ENCODE peak calls at places on chromosomes 3 and 15, in five cellular contexts. O is IMR-90, U is neuronal stem cell, L is H1, P is H9. R is an unnamed sample. For H3K79me1, the result is how much of the 10 kb centered on the place peaks cover.

GRCh38 chr15:25971053-25971452 is 107.9 kb upstream of the ATP10A start:
- DNase-seq in O (peak), U (no peak), L (no peak), P (no peak), R (no peak)

GRCh38 chr15:85587707-85588441 is 206.9 kb downstream of the KLHL25 start:
- DNase-seq in O (peak), U (no peak), L (no peak), P (no peak), R (peak)

GRCh38 chr3:144185291-144185690 is 213.7 kb downstream of the DIPK2A start:
- DNase-seq in O (peak), U (no peak), L (no peak), P (no peak), R (no peak)

GRCh38 chr3:71416868-71417267 is 166.7 kb downstream of the FOXP1 start:
- DNase-seq in O (no peak), U (no peak), L (peak), P (peak), R (no peak)

GRCh38 chr3:63655519-63655918 is 3.0 kb downstream of the SNTN start:
- DNase-seq in O (peak), U (no peak), L (no peak), P (no peak), R (no peak)

GRCh38 chr15:75695206-75695605 is 17.4 kb downstream of the CSPG4 start:
- DNase-seq in O (no peak), U (no peak), L (no peak), P (no peak), R (no peak)

GRCh38 chr3:140629351-140630137 is 48.3 kb upstream of the TRIM42 start:
- DNase-seq in O (peak), U (no peak), L (no peak), P (no peak), R (peak)

GRCh38 chr15:38564557-38565286 is at the start of gene RASGRP1:
- DNase-seq in O (peak), U (peak), L (no peak), P (peak), R (peak)

GRCh38 chr3:126463521-126463920 is 12.2 kb downstream of the ZXDC start:
- DNase-seq in O (no peak), U (no peak), L (no peak), P (no peak), R (no peak)

GRCh38 chr3:133295199-133295901 is 104.5 kb upstream of the BFSP2 start:
- DNase-seq in O (peak), U (no peak), L (no peak), P (peak), R (no peak)

GRCh38 chr3:15339786-15340215 is 7.4 kb upstream of the SH3BP5 start:
- DNase-seq in O (peak), U (no peak), L (no peak), P (no peak), R (peak)

GRCh38 chr3:169865176-169865800 is 4.4 kb downstream of the LRRC31 start:
- DNase-seq in O (no peak), U (no peak), L (no peak), P (no peak), R (no peak)

GRCh38 chr3:112390783-112391641 is 58.1 kb downstream of the CD200 start:
- DNase-seq in O (peak), U (peak), L (peak), P (peak), R (peak)

GRCh38 chr3:48039487-48040190 is 23.4 kb upstream of the MAP4 start:
- DNase-seq in O (peak), U (peak), L (no peak), P (no peak), R (peak)

GRCh38 chr3:20822251-20822650 is 636.2 kb upstream of the SGO1 start:
- DNase-seq in O (no peak), U (no peak), L (no peak), P (no peak), R (no peak)

GRCh38 chr3:166446986-166447385 is 609.8 kb upstream of the BCHE start:
- DNase-seq in O (peak), U (no peak), L (no peak), P (no peak), R (peak)

GRCh38 chr15:44084728-44085127 is 110.3 kb downstream of the FRMD5 start:
- DNase-seq in O (no peak), U (no peak), L (no peak), P (no peak), R (no peak)

GRCh38 chr3:152497457-152497856 is 228.7 kb downstream of the MBNL1 start:
- DNase-seq in O (peak), U (no peak), L (no peak), P (no peak), R (peak)

GRCh38 chr15:48868549-48868948 is 9.4 kb upstream of the EID1 start:
- DNase-seq in O (peak), U (no peak), L (no peak), P (no peak), R (peak)

GRCh38 chr3:19250959-19251610 is 102.8 kb downstream of the KCNH8 start:
- DNase-seq in O (no peak), U (no peak), L (no peak), P (no peak), R (no peak)

GRCh38 chr15:91268510-91268909 is 168.5 kb downstream of the SV2B start:
- DNase-seq in O (no peak), U (no peak), L (no peak), P (peak), R (no peak)

GRCh38 chr15:25850154-25851111 is 12.7 kb downstream of the ATP10A start:
- DNase-seq in O (peak), U (peak), L (no peak), P (peak), R (peak)

GRCh38 chr3:157064402-157064801 is 95.5 kb downstream of the CCNL1 start:
- DNase-seq in O (no peak), U (no peak), L (no peak), P (no peak), R (no peak)

GRCh38 chr3:147421184-147421912 is 12.2 kb downstream of the ZIC1 start:
- DNase-seq in O (no peak), U (peak), L (no peak), P (peak), R (no peak)

GRCh38 chr3:13019243-13019701 is 54.0 kb downstream of the IQSEC1 start:
- DNase-seq in O (peak), U (peak), L (peak), P (peak), R (peak)

GRCh38 chr3:197589545-197589944 is 33.8 kb upstream of the BDH1 start:
- DNase-seq in O (no peak), U (no peak), L (no peak), P (no peak), R (no peak)

GRCh38 chr3:123728014-123728413 is 143.2 kb upstream of the HACD2 start:
- DNase-seq in O (peak), U (no peak), L (no peak), P (no peak), R (peak)

DNA sequence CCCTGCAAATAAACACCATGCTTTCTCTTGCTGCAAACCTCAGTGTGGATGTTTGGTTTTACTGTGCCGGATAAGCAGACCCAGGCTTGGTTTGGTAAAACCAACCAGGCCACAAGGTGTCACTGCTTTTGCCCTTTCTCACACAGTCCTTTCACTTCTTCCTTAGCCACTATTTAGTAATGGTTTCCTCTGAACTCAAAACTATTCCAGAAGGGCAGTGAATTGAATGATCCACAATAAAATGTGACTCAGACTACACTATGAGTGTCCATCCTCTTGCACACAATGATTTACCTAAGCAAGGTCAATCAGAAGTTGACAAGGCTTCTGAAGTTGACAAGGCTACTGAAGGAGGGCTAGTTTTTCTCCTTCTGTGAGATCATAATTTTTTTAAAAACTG is 552.4 kb upstream of the CCDC54 start:
- DNase-seq in O (peak), U (no peak), L (no peak), P (peak), R (peak)
- H3K18ac ChIP-seq in O (no peak), U (no peak), L (peak), P (no peak), R (no peak)

GRCh38 chr3:134334231-134334900 is 39.9 kb downstream of the AMOTL2 start:
- DNase-seq in O (peak), U (no peak), L (no peak), P (peak), R (peak)

GRCh38 chr3:134337071-134337482 is 37.2 kb downstream of the AMOTL2 start:
- DNase-seq in O (no peak), U (no peak), L (no peak), P (peak), R (no peak)

GRCh38 chr3:134336587-134336986 is 37.7 kb downstream of the AMOTL2 start:
- DNase-seq in O (peak), U (no peak), L (no peak), P (no peak), R (peak)

GRCh38 chr3:134333522-134334181 is 40.6 kb downstream of the AMOTL2 start:
- DNase-seq in O (peak), U (peak), L (no peak), P (peak), R (peak)

GRCh38 chr3:134334901-134335280 is 39.4 kb downstream of the AMOTL2 start:
- DNase-seq in O (no peak), U (no peak), L (no peak), P (peak), R (no peak)
- H3K79me1 ChIP-seq in O (under half), U (under half), L (under half), P (under half), R (under half)

DNA sequence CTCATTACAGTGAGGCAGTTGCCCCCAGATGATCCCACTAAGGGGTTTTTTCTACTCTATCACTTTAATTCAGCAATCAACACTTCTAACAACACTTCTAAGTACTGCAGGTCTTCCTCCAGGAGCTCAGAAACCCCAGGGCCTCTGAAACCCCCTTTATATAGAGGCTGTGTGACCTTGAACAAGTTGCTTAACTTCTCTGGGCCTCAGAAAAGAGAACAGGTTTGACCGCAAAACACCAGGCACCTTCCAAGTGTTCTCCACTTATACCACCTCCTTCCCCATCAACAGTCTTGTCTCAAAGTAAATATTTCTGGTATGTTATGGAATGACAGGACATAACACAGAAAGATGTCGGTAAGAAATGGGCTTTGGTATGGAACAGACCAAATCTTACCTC is 85.7 kb upstream of the WNT5A start:
- DNase-seq in O (no peak), U (no peak), L (no peak), P (no peak), R (no peak)
- H4K91ac ChIP-seq in O (no peak), U (no peak), L (peak), P (no peak), R (no peak)

GRCh38 chr3:45689787-45690145 is 570 bp downstream of the SACM1L start:
- DNase-seq in O (no peak), U (no peak), L (no peak), P (no peak), R (no peak)

GRCh38 chr3:45686850-45687249 is 2.3 kb upstream of the SACM1L start:
- DNase-seq in O (no peak), U (no peak), L (no peak), P (no peak), R (no peak)

GRCh38 chr3:45688882-45689786 is at the start of gene SACM1L:
- DNase-seq in O (peak), U (peak), L (peak), P (peak), R (peak)

GRCh38 chr3:45687828-45688193 is 1.4 kb upstream of the SACM1L start:
- DNase-seq in O (no peak), U (no peak), L (no peak), P (no peak), R (no peak)

DNA sequence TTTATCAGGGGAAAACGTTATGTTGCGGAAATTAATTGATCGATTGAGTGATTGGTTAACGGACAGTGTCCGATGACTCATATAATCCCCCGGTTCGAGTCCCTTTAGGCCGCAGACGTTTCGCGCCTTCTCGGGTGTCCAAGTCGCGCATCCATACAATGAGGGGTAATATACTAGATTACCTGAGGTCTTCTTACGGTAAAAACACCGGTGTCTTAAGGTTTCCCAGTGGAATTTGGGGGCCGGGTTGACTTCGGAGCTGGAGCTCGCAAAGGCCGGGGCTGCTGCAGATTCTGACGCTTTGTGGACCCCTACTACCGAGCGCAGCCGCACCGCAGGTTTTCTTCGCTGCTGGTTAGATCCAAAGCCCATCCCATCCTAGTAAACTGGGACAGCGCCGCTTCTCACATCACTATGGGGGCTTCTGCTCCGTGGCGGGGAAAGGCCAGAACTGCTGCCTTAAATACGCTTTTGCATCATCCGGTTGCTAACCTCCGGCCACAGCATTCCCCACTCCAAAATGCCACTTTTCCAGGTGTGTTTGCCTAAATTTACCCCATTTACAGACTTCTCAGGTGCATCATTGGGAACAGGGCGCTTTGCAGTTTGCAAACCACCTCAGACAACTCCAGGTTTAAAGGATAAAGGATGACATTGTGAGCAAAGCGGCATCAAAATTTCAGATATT is 858 bp upstream of the SACM1L start:
- DNase-seq in O (peak), U (peak), L (no peak), P (peak), R (peak)
- H3K18ac ChIP-seq in O (no peak), U (peak), L (peak), P (peak), R (no peak)

GRCh38 chr3:129596194-129597086 is 10.0 kb downstream of the PLXND1 start:
- DNase-seq in O (peak), U (no peak), L (no peak), P (peak), R (peak)
- H3K79me1 ChIP-seq in O (under half), U (under half), L (under half), P (under half), R (under half)

GRCh38 chr3:65914740-65915366 is 123.9 kb downstream of the MAGI1 start:
- DNase-seq in O (no peak), U (no peak), L (no peak), P (no peak), R (no peak)
- H4K91ac ChIP-seq in O (no peak), U (no peak), L (no peak), P (no peak), R (no peak)

R was measured in mesenchymal stem cell.